ENCODE peak calls at places on chromosomes 2 and 18, in four cellular contexts. One of them, this sample, is unnamed.

GRCh38 chr18:50581517-50581916 is 21.6 kb downstream of the MAPK4 start:
- DNase-seq in A549: no peak
- DNase-seq in K562: no peak
- DNase-seq in WTC11: no peak
- DNase-seq in this sample: no peak

GRCh38 chr2:9249036-9249800 is 42.6 kb downstream of the ASAP2 start:
- DNase-seq in A549: peak
- DNase-seq in K562: no peak
- DNase-seq in WTC11: no peak
- DNase-seq in this sample: no peak

GRCh38 chr2:90069290-90069894 is 1377.9 kb downstream of the RPIA start:
- DNase-seq in A549: peak
- DNase-seq in K562: peak
- DNase-seq in WTC11: peak
- DNase-seq in this sample: peak

GRCh38 chr18:12062974-12063373 is 30.7 kb upstream of the ANKRD62 start:
- DNase-seq in A549: no peak
- DNase-seq in K562: no peak
- DNase-seq in WTC11: no peak
- DNase-seq in this sample: no peak

GRCh38 chr2:177285892-177286715 is 21.6 kb upstream of the NFE2L2 start:
- DNase-seq in A549: no peak
- DNase-seq in K562: no peak
- DNase-seq in WTC11: no peak
- DNase-seq in this sample: no peak

GRCh38 chr2:22897428-22897827 is 487.6 kb upstream of the KLHL29 start:
- DNase-seq in A549: no peak
- DNase-seq in K562: no peak
- DNase-seq in WTC11: no peak
- DNase-seq in this sample: no peak

GRCh38 chr2:217387776-217388381 is 528.0 kb upstream of the TNP1 start:
- DNase-seq in A549: peak
- DNase-seq in K562: no peak
- DNase-seq in WTC11: no peak
- DNase-seq in this sample: peak

GRCh38 chr18:2905802-2906521 is 59.2 kb downstream of the EMILIN2 start:
- DNase-seq in A549: peak
- DNase-seq in K562: no peak
- DNase-seq in WTC11: peak
- DNase-seq in this sample: peak

GRCh38 chr2:233974530-233975071 is 57.4 kb downstream of the TRPM8 start:
- DNase-seq in A549: peak
- DNase-seq in K562: peak
- DNase-seq in WTC11: no peak
- DNase-seq in this sample: peak

GRCh38 chr2:152088006-152088405 is 10.8 kb downstream of the CACNB4 start:
- DNase-seq in A549: no peak
- DNase-seq in K562: no peak
- DNase-seq in WTC11: no peak
- DNase-seq in this sample: no peak

GRCh38 chr2:121007490-121007853 is 271.8 kb downstream of the GLI2 start:
- DNase-seq in A549: no peak
- DNase-seq in K562: no peak
- DNase-seq in WTC11: no peak
- DNase-seq in this sample: no peak

GRCh38 chr2:10877691-10878111 is 34.0 kb upstream of the KCNF1 start:
- DNase-seq in A549: no peak
- DNase-seq in K562: no peak
- DNase-seq in WTC11: no peak
- DNase-seq in this sample: no peak

GRCh38 chr18:77111449-77112160 is 21.0 kb downstream of the MBP start:
- DNase-seq in A549: no peak
- DNase-seq in K562: no peak
- DNase-seq in WTC11: no peak
- DNase-seq in this sample: no peak
- TF ChIP-seq NR3C1 in A549: no peak
- TF ChIP-seq NR3C1 in K562: no peak
- TF ChIP-seq NR3C1 in WTC11: no peak
- TF ChIP-seq NR3C1 in this sample: no peak

GRCh38 chr2:164186596-164186995 is 434.7 kb downstream of the GRB14 start:
- DNase-seq in A549: no peak
- DNase-seq in K562: no peak
- DNase-seq in WTC11: no peak
- DNase-seq in this sample: no peak

GRCh38 chr2:164189851-164190250 is 431.4 kb downstream of the GRB14 start:
- DNase-seq in A549: no peak
- DNase-seq in K562: no peak
- DNase-seq in WTC11: no peak
- DNase-seq in this sample: no peak

GRCh38 chr2:164190700-164191099 is 430.6 kb downstream of the GRB14 start:
- DNase-seq in A549: no peak
- DNase-seq in K562: no peak
- DNase-seq in WTC11: no peak
- DNase-seq in this sample: no peak
- TF ChIP-seq NR3C1 in A549: no peak
- TF ChIP-seq NR3C1 in K562: no peak
- TF ChIP-seq NR3C1 in WTC11: no peak
- TF ChIP-seq NR3C1 in this sample: no peak

DNA sequence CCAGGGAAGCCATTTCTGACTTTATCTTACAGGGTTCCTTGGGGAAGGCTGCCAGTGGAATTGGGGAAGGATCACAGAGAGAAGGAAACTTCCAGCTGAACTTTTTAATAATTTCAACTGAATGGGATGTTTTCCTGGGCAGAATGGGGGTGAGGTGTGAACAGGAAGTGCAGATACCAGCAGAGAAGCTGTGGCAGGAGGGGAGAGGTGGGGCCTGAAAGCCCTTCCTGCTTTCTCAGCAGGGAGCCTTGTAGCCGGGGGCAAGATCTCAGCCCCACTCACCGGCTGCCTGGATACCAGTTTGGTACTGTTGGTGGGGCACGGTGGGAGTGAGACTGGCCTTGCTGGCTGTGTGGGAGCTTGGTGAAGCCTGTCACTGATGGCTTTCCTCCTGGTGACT is 170.5 kb downstream of the ZBTB7C start:
- DNase-seq in A549: no peak
- DNase-seq in K562: no peak
- DNase-seq in WTC11: no peak
- DNase-seq in this sample: no peak
- TF ChIP-seq NR3C1 in A549: no peak
- TF ChIP-seq NR3C1 in K562: no peak
- TF ChIP-seq NR3C1 in WTC11: no peak
- TF ChIP-seq NR3C1 in this sample: no peak

GRCh38 chr2:203893823-203894222 is 26.3 kb downstream of the CTLA4 start:
- DNase-seq in A549: no peak
- DNase-seq in K562: no peak
- DNase-seq in WTC11: no peak
- DNase-seq in this sample: no peak
- TF ChIP-seq NR3C1 in A549: no peak
- TF ChIP-seq NR3C1 in K562: no peak
- TF ChIP-seq NR3C1 in WTC11: no peak
- TF ChIP-seq NR3C1 in this sample: no peak

DNA sequence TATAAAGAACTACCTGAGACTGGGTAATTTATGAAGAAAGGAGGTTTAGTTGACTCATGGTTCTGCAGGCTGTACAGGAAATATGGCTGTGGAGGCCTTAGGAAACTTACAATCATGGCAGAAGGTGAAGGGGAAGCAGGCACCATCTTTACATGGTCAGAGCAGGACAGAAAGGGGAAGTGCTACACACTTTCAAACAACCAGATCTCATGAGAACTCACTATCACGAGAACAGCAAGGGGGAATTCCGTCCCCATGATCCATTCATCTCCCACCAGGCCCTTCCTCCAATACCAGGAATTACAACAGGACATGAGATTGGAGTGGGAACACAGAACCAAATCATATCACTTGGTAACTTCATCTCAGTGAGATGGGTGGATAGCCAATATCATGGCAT is 536.5 kb upstream of the ID2 start:
- DNase-seq in A549: no peak
- DNase-seq in K562: no peak
- DNase-seq in WTC11: no peak
- DNase-seq in this sample: no peak
- TF ChIP-seq NR3C1 in A549: no peak
- TF ChIP-seq NR3C1 in K562: no peak
- TF ChIP-seq NR3C1 in WTC11: no peak
- TF ChIP-seq NR3C1 in this sample: no peak